ENCODE peak calls at places on chromosomes 1 and 21, in seven cellular contexts. J is GM10248, W is stomach, O is breast epithelium, M is mammary epithelial cell, L is neural crest cell, V is B cell. T is an unnamed sample.

GRCh38 chr1:193059282-193060225 is at the start of the genes RO60 and UCHL5:
- DNase-seq in J (peak), W (peak), O (peak), M (peak), L (peak), V (peak), T (peak)

GRCh38 chr1:6208723-6209660 is 3.1 kb downstream of the RNF207 start:
- DNase-seq in J (peak), W (peak), O (no peak), M (no peak), L (peak), V (peak), T (no peak)

GRCh38 chr1:31665264-31665878 is 20.7 kb upstream of the PEF1 start:
- DNase-seq in J (no peak), W (no peak), O (no peak), M (no peak), L (no peak), V (no peak), T (no peak)

GRCh38 chr1:89942825-89943658 is 51.9 kb upstream of the ZNF326 start:
- DNase-seq in J (no peak), W (no peak), O (no peak), M (no peak), L (no peak), V (no peak), T (no peak)

GRCh38 chr1:36889846-36890245 is 144.5 kb downstream of the GRIK3 start:
- DNase-seq in J (no peak), W (peak), O (no peak), M (no peak), L (no peak), V (no peak), T (no peak)

GRCh38 chr21:42234026-42234425 is 15.1 kb downstream of the ABCG1 start:
- DNase-seq in J (no peak), W (no peak), O (no peak), M (no peak), L (no peak), V (no peak), T (no peak)

GRCh38 chr1:226034482-226034881 is 28.0 kb upstream of the H3-3A start:
- DNase-seq in J (no peak), W (peak), O (peak), M (peak), L (no peak), V (peak), T (no peak)

GRCh38 chr1:18954270-18955071 is 2.0 kb downstream of the IFFO2 start:
- DNase-seq in J (no peak), W (no peak), O (no peak), M (peak), L (no peak), V (no peak), T (no peak)

GRCh38 chr1:110017792-110018191 is 16.6 kb upstream of the STRIP1 start:
- DNase-seq in J (no peak), W (no peak), O (no peak), M (peak), L (no peak), V (no peak), T (no peak)

GRCh38 chr1:91621907-91622306 is 121.3 kb downstream of the CDC7 start:
- DNase-seq in J (no peak), W (no peak), O (no peak), M (no peak), L (no peak), V (no peak), T (no peak)

GRCh38 chr1:210792703-210793102 is 341.2 kb downstream of the KCNH1 start:
- DNase-seq in J (no peak), W (no peak), O (no peak), M (peak), L (no peak), V (no peak), T (no peak)

GRCh38 chr1:39293375-39294070 is 89.0 kb downstream of the MACF1 start:
- DNase-seq in J (no peak), W (no peak), O (no peak), M (no peak), L (no peak), V (no peak), T (no peak)

GRCh38 chr1:61435226-61435625 is 289.7 kb downstream of the TM2D1 start:
- DNase-seq in J (no peak), W (no peak), O (no peak), M (no peak), L (no peak), V (no peak), T (no peak)

GRCh38 chr1:16970132-16970910 is 10.1 kb downstream of the MFAP2 start:
- DNase-seq in J (no peak), W (no peak), O (no peak), M (no peak), L (no peak), V (no peak), T (no peak)

GRCh38 chr21:36461918-36462486 is 17.9 kb downstream of the CLDN14 start:
- DNase-seq in J (no peak), W (no peak), O (no peak), M (peak), L (no peak), V (no peak), T (no peak)

GRCh38 chr1:178619523-178619922 is 105.5 kb upstream of the RALGPS2 start:
- DNase-seq in J (no peak), W (no peak), O (no peak), M (no peak), L (no peak), V (no peak), T (no peak)

GRCh38 chr1:185694081-185694480 is 40.1 kb upstream of the HMCN1 start:
- DNase-seq in J (peak), W (no peak), O (no peak), M (no peak), L (no peak), V (peak), T (no peak)

GRCh38 chr21:29024474-29025327 is at the start of gene USP16:
- DNase-seq in J (peak), W (peak), O (peak), M (peak), L (peak), V (peak), T (peak)
- TF ChIP-seq CTCF in J (no peak), W (no peak), O (no peak), M (no peak), L (no peak), V (no peak), T (no peak)

GRCh38 chr21:15531986-15532385 is 197.8 kb upstream of the USP25 start:
- DNase-seq in J (no peak), W (no peak), O (no peak), M (no peak), L (no peak), V (no peak), T (no peak)

GRCh38 chr21:15539376-15539775 is 190.4 kb upstream of the USP25 start:
- DNase-seq in J (no peak), W (no peak), O (no peak), M (no peak), L (no peak), V (no peak), T (no peak)

GRCh38 chr21:15533618-15534017 is 196.2 kb upstream of the USP25 start:
- DNase-seq in J (no peak), W (no peak), O (no peak), M (no peak), L (no peak), V (no peak), T (no peak)

DNA sequence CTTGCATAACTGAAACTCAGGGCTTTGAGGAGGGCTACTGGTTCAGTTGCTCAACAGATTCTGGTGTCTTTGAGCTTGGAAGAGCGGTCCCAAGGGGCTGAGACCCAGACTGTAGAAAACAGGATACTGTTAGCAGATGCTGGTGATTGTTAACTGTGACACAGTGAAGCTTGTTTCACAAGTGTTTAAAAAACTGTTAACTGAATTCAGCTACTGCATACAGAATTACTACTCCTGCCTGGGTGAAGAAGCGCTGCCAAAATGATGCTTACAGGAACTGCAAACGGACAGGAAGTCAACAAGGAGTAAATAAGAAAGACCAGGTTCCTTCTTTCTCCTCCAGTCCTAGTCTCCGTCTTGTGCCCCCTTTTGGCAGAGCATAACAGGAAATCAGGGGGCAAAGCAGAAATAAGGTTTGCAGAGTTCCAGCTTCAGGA is 195.3 kb upstream of the USP25 start:
- DNase-seq in J (no peak), W (no peak), O (no peak), M (no peak), L (no peak), V (peak), T (peak)
- TF ChIP-seq CTCF in J (no peak), W (no peak), O (no peak), M (no peak), L (no peak), V (no peak), T (peak)

GRCh38 chr1:8965121-8965820 is 19.6 kb downstream of the CA6 start:
- DNase-seq in J (no peak), W (no peak), O (no peak), M (no peak), L (no peak), V (no peak), T (no peak)

GRCh38 chr1:8966606-8967005 is 20.9 kb downstream of the CA6 start:
- DNase-seq in J (no peak), W (no peak), O (no peak), M (no peak), L (no peak), V (no peak), T (no peak)

GRCh38 chr1:8963940-8964339 is 18.3 kb downstream of the CA6 start:
- DNase-seq in J (no peak), W (no peak), O (no peak), M (no peak), L (no peak), V (no peak), T (no peak)

DNA sequence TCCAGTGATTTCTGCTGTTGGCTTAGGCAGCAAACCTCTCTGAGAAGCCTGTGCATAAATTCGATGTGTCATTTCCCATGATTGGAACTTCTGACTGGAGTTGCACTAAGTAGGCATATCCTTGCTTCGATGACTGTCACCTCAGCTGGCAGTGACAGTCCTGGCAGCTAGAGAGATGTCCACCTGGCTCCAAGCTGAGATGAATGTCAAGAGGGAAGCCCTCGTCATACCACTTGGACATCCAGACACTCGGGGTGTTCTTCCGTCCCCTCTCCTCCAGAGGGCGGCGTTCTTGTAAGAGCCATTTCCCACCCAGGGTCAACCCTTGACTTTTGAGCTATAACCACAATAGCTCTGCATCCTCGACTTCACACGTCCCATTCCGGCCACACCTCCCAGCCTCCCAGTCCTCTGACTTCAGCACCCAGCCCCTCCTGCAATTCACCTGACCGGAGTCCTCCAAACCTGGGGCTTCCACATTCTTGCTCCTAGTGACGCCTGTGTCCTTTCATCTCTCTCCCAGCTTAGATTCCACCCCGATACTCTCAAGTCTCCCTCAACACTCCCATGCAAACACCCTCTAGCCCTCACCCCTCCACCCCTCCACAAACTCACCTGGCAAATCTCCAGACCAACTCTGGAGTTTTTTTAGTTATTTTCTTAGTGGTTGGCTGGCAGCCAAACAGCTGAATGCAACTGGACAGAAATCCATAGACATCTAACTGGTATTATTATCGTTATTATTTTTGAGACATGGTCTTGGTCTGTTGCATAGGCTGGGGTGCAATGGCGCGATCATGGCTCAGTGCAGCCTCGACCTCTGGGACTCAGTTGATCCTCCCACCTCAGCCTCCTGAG is 17.4 kb downstream of the CA6 start:
- DNase-seq in J (peak), W (peak), O (no peak), M (no peak), L (no peak), V (peak), T (peak)
- TF ChIP-seq CTCF in J (peak), W (no peak), O (no peak), M (peak), L (peak), V (peak), T (peak)

GRCh38 chr21:26169061-26169610 is 1.4 kb downstream of the APP start:
- DNase-seq in J (peak), W (peak), O (peak), M (peak), L (peak), V (peak), T (no peak)
- TF ChIP-seq CTCF in J (peak), W (no peak), O (no peak), M (peak), L (peak), V (peak), T (no peak)

GRCh38 chr1:15952317-15953258 is 23.3 kb downstream of the ZBTB17 start:
- DNase-seq in J (peak), W (no peak), O (no peak), M (peak), L (no peak), V (no peak), T (no peak)
- TF ChIP-seq CTCF in J (no peak), W (no peak), O (no peak), M (no peak), L (no peak), V (no peak), T (no peak)

GRCh38 chr1:232773752-232774151 is 31.5 kb upstream of the MAP10 start:
- DNase-seq in J (no peak), W (no peak), O (no peak), M (no peak), L (no peak), V (no peak), T (no peak)
- TF ChIP-seq CTCF in J (no peak), W (no peak), O (no peak), M (no peak), L (no peak), V (no peak), T (no peak)